ENCODE peak calls at places on chromosome 1, in ten cellular contexts. W is fibroblast of lung, L is AG04450, D is GM12891, M is mucosa of gallbladder, K is PC-3, J is lung microvascular endothelial cell, E is NCI-H446, O is H54, U is LoVo. G is an unnamed sample.

GRCh38 chr1:109821221-109821669 is 57.5 kb upstream of the EPS8L3 start:
- DNase-seq in L (peak; percentile 83), K (peak; percentile 81), E (no peak), U (no peak), D (no peak), O (peak; percentile 87), M (peak; percentile 53), W (peak; percentile 94), J (peak; percentile 31), G (peak; percentile 95)

GRCh38 chr1:160768295-160768657 is 27.7 kb upstream of the LY9 start:
- DNase-seq in J (peak; percentile 41), E (no peak), L (no peak), O (no peak), W (no peak), D (no peak), K (peak; percentile 61), M (peak; percentile 63), U (no peak), G (peak; percentile 6)

GRCh38 chr1:44707959-44708831 is 22.8 kb downstream of the RNU5D-1 start:
- DNase-seq in E (peak; percentile 59), O (no peak), J (peak; percentile 63), U (peak; percentile 53), M (peak; percentile 39), D (no peak), L (no peak), W (peak; percentile 57), K (peak; percentile 57), G (peak; percentile 83)

GRCh38 chr1:54296666-54297065 is 96.7 kb downstream of the MRPL37 start:
- DNase-seq in J (no peak), O (no peak), K (no peak), L (no peak), M (no peak), W (no peak), U (no peak), E (no peak), D (no peak), G (no peak)

GRCh38 chr1:78586572-78586971 is 33.7 kb upstream of the IFI44L start:
- DNase-seq in K (peak; percentile 4), U (no peak), L (no peak), O (no peak), W (no peak), D (no peak), E (no peak), M (no peak), J (no peak), G (peak; percentile 43)

GRCh38 chr1:10674700-10675598 is 121.5 kb downstream of the CASZ1 start:
- DNase-seq in W (no peak), E (no peak), O (no peak), U (no peak), D (no peak), L (no peak), K (peak; percentile 60), J (no peak), M (no peak), G (no peak)

GRCh38 chr1:84152649-84153056 is 8.6 kb downstream of the PRKACB start:
- DNase-seq in O (no peak), K (no peak), D (no peak), L (no peak), W (no peak), U (no peak), J (no peak), M (no peak), E (no peak), G (peak; percentile 17)

GRCh38 chr1:224357626-224358124 is 996 bp downstream of the CNIH4 start:
- DNase-seq in K (peak; percentile 24), L (no peak), D (no peak), J (peak; percentile 34), O (no peak), W (peak; percentile 81), E (no peak), M (no peak), U (no peak), G (peak; percentile 69)

GRCh38 chr1:161071886-161072371 is 2.2 kb upstream of the ARHGAP30 start:
- DNase-seq in W (peak; percentile 57), K (peak; percentile 70), D (peak; percentile 68), L (no peak), M (no peak), E (no peak), J (peak; percentile 28), O (peak; percentile 54), U (peak; percentile 25), G (peak; percentile 66)

GRCh38 chr1:151841141-151841540 is 1.5 kb upstream of the C2CD4D start:
- DNase-seq in J (no peak), E (no peak), W (peak; percentile 42), K (peak; percentile 82), O (no peak), D (no peak), M (no peak), L (no peak), U (peak; percentile 12), G (no peak)

GRCh38 chr1:19869929-19870328 is 12.3 kb upstream of the OTUD3 start:
- DNase-seq in L (no peak), D (no peak), E (no peak), M (no peak), W (peak; percentile 21), K (peak; percentile 59), O (no peak), U (no peak), J (no peak), G (peak; percentile 58)

GRCh38 chr1:64470670-64471217 is 815 bp downstream of the CACHD1 start:
- DNase-seq in W (peak; percentile 18), E (no peak), U (peak; percentile 26), D (peak; percentile 35), K (no peak), J (peak; percentile 51), L (no peak), O (peak; percentile 39), M (no peak), G (peak; percentile 18)

GRCh38 chr1:239288964-239289535 is 97.3 kb upstream of the CHRM3 start:
- DNase-seq in O (no peak), J (no peak), K (peak; percentile 20), D (no peak), W (no peak), M (no peak), L (no peak), E (no peak), U (no peak), G (no peak)

GRCh38 chr1:183648042-183648441 is 5.1 kb downstream of the APOBEC4 start:
- DNase-seq in U (no peak), W (no peak), J (no peak), D (no peak), L (no peak), O (no peak), K (no peak), M (no peak), E (no peak), G (no peak)

GRCh38 chr1:53710584-53710983 is 28.4 kb downstream of the GLIS1 start:
- DNase-seq in E (no peak), O (no peak), L (no peak), J (no peak), D (no peak), M (no peak), W (no peak), U (no peak), K (no peak), G (no peak)

GRCh38 chr1:171740987-171741871 is 636 bp downstream of the VAMP4 start:
- DNase-seq in L (no peak), J (peak; percentile 49), D (peak; percentile 30), W (peak; percentile 27), U (peak; percentile 33), M (peak; percentile 24), O (peak; percentile 7), E (no peak), K (peak; percentile 82), G (peak; percentile 53)

GRCh38 chr1:2632051-2632430 is 775 bp downstream of the MMEL1 start:
- DNase-seq in U (no peak), E (no peak), J (no peak), M (no peak), D (no peak), L (no peak), W (no peak), K (no peak), O (no peak), G (no peak)

GRCh38 chr1:966135-966602 is at the start of gene PLEKHN1:
- DNase-seq in W (no peak), M (no peak), U (peak; percentile 65), O (peak; percentile 80), L (no peak), E (no peak), K (peak; percentile 80), J (peak; percentile 56), D (peak; percentile 72), G (peak; percentile 62)

GRCh38 chr1:4171480-4172450 is 271.7 kb upstream of the C1orf174 start:
- DNase-seq in L (no peak), D (no peak), K (no peak), W (no peak), E (no peak), J (no peak), M (no peak), O (no peak), U (no peak), G (no peak)

G was measured in cardiac fibroblast.